ENCODE peak calls at places on chromosome 10, in five cellular contexts. M is K562, Q is GM12891, G is H1, R is HepG2. V is an unnamed sample.

GRCh38 chr10:11058965-11059364 is 41.3 kb downstream of the CELF2 start:
- DNase-seq in M (no peak), Q (no peak), G (no peak), R (no peak), V (no peak)

GRCh38 chr10:93334901-93335312 is 147.2 kb downstream of the MYOF start:
- DNase-seq in M (no peak), Q (no peak), G (no peak), R (no peak), V (no peak)

GRCh38 chr10:20593649-20594048 is 303.5 kb downstream of the NEBL start:
- DNase-seq in M (no peak), Q (no peak), G (no peak), R (no peak), V (no peak)

GRCh38 chr10:123797813-123798212 is 93.8 kb downstream of the CPXM2 start:
- DNase-seq in M (no peak), Q (no peak), G (peak; percentile 45), R (no peak), V (no peak)

GRCh38 chr10:104254493-104255243 is at the start of gene GSTO1:
- DNase-seq in M (peak; percentile 77), Q (peak; percentile 61), G (peak; percentile 67), R (peak; percentile 35), V (peak; percentile 64)

GRCh38 chr10:114751856-114752255 is 69.7 kb upstream of the FHIP2A start:
- DNase-seq in M (no peak), Q (no peak), G (no peak), R (no peak), V (no peak)

GRCh38 chr10:119658274-119658673 is 7.1 kb downstream of the BAG3 start:
- DNase-seq in M (peak; percentile 73), Q (no peak), G (no peak), R (peak; percentile 63), V (no peak)

GRCh38 chr10:124733566-124734245 is 10.5 kb downstream of the FAM53B start:
- DNase-seq in M (no peak), Q (no peak), G (peak; percentile 26), R (no peak), V (no peak)

GRCh38 chr10:132270256-132270655 is 37.5 kb downstream of the STK32C start:
- DNase-seq in M (no peak), Q (no peak), G (no peak), R (no peak), V (no peak)

GRCh38 chr10:14035506-14035905 is 295.2 kb downstream of the FRMD4A start:
- DNase-seq in M (no peak), Q (no peak), G (no peak), R (no peak), V (no peak)

GRCh38 chr10:125265579-125265955 is 105.2 kb upstream of the CTBP2 start:
- DNase-seq in M (no peak), Q (no peak), G (no peak), R (no peak), V (no peak)

GRCh38 chr10:103584216-103585010 is 90.9 kb downstream of the NEURL1 start:
- DNase-seq in M (no peak), Q (peak; percentile 84), G (no peak), R (no peak), V (no peak)

GRCh38 chr10:29804025-29804852 is 169.5 kb upstream of the SVIL start:
- DNase-seq in M (no peak), Q (no peak), G (no peak), R (peak; percentile 48), V (no peak)

GRCh38 chr10:24929056-24929544 is 23.3 kb downstream of the PRTFDC1 start:
- DNase-seq in M (no peak), Q (no peak), G (no peak), R (no peak), V (no peak)

GRCh38 chr10:131854579-131855335 is 46.1 kb upstream of the PPP2R2D start:
- DNase-seq in M (peak; percentile 24), Q (no peak), G (no peak), R (no peak), V (no peak)

GRCh38 chr10:120253131-120253530 is 203.9 kb upstream of the PLPP4 start:
- DNase-seq in M (no peak), Q (no peak), G (no peak), R (no peak), V (no peak)

GRCh38 chr10:101305241-101306230 is 48.4 kb upstream of the BTRC start:
- DNase-seq in M (no peak), Q (no peak), G (no peak), R (no peak), V (no peak)

GRCh38 chr10:12372846-12373245 is 23.5 kb downstream of the CAMK1D start:
- DNase-seq in M (no peak), Q (no peak), G (no peak), R (no peak), V (no peak)

GRCh38 chr10:103021897-103022286 is 103.8 kb downstream of the CNNM2 start:
- DNase-seq in M (peak; percentile 22), Q (no peak), G (no peak), R (peak; percentile 29), V (no peak)

GRCh38 chr10:132095403-132096113 is 29.8 kb downstream of the JAKMIP3 start:
- DNase-seq in M (no peak), Q (no peak), G (no peak), R (no peak), V (no peak)

GRCh38 chr10:101292194-101293006 is 61.6 kb upstream of the BTRC start:
- DNase-seq in M (no peak), Q (no peak), G (peak; percentile 65), R (no peak), V (no peak)

GRCh38 chr10:104766341-104766740 is 125.3 kb downstream of the SORCS3 start:
- DNase-seq in M (no peak), Q (no peak), G (no peak), R (no peak), V (no peak)

GRCh38 chr10:24114561-24114960 is 94.4 kb upstream of the KIAA1217 start:
- DNase-seq in M (no peak), Q (no peak), G (no peak), R (no peak), V (no peak)

GRCh38 chr10:59857049-59857448 is 49.3 kb downstream of the CCDC6 start:
- DNase-seq in M (no peak), Q (no peak), G (no peak), R (no peak), V (no peak)

GRCh38 chr10:66167816-66168215 is 758.0 kb upstream of the LRRTM3 start:
- DNase-seq in M (no peak), Q (no peak), G (no peak), R (no peak), V (no peak)

DNA sequence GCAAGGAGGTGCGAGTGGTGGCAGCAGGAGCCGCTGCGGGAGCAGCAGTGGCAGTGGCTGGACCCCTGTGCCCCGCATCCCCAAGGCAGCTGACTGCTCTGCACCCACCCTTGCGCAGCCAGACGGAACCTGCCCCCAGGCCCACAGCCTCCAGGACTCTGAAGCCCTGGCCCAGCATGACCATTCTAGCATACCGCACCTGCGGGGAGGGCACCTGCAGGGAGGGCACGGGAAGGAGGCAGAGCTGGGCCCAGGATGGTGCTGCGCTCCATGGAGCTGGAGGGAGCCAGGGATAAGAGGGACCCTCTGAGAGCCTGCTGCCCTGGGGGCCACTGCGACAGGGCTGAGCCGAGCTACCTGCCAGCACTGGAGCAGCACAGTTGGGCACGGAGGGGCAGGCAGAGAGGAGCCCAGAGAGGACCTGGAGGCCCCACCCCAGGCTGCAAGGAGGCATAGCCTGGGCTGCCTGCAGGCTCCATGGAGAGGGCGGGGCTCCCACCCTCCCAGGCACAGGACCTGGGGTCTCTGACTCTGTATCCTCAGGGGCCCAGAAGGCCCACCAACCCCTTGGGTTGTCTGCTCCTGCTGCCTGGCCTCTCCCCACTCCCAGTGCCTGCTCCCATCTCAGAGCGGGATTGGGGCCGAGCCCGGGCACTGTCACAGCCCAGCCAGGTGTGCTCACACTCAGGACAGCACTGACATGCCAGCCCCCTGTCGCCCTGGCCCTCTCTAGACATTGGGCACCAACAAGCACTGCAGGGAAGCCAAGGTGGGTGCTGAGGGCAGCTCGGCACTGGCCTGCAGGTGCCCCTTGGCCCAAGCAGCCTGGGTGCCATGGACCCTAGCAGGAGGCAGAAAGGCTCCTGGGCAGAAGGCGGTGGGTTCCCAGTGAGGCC is 87.6 kb downstream of the HTR7 start:
- DNase-seq in M (no peak), Q (no peak), G (peak; percentile 59), R (no peak), V (no peak)
- TF ChIP-seq TAF1 in M (no peak), Q (no peak), G (no peak), R (no peak), V (no peak)

DNA sequence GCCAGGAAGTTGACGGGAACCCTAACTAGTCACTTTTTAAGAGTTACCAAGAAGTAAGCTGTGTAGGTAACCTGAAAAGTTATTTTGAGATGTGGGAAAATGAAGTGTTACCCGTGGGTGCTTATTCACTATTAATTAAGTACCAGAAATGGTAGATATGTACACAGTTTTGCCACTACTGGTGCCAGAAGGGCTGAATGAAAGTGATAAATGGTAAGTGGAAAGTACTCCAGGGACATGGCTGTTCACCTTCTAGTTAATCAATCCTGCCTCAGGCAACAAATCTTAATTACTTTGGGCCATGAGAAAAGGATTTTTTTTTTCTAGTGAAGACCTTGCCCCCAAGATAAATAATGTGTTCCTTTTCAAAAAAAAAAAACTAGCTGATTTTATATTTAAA is 15.8 kb downstream of the NET1 start:
- DNase-seq in M (no peak), Q (no peak), G (no peak), R (no peak), V (no peak)
- TF ChIP-seq POLR2A in M (no peak), Q (no peak), G (no peak), R (no peak), V (no peak)

GRCh38 chr10:18238875-18239485 is 98.8 kb downstream of the CACNB2 start:
- DNase-seq in M (peak; percentile 43), Q (no peak), G (no peak), R (peak; percentile 10), V (peak; percentile 11)
- TF ChIP-seq TAF1 in M (no peak), Q (no peak), G (no peak), R (no peak), V (no peak)

GRCh38 chr10:45418859-45419672 is 45.0 kb downstream of the ALOX5 start:
- DNase-seq in M (no peak), Q (peak; percentile 79), G (peak; percentile 78), R (peak; percentile 16), V (peak; percentile 77)
- TF ChIP-seq POLR2A in M (no peak), Q (peak; percentile 89), G (peak; percentile 82), R (no peak), V (peak; percentile 94)

GRCh38 chr10:26468691-26469090 is 30.6 kb downstream of the APBB1IP start:
- DNase-seq in M (no peak), Q (no peak), G (no peak), R (no peak), V (no peak)
- TF ChIP-seq TAF1 in M (no peak), Q (no peak), G (no peak), R (no peak), V (no peak)

GRCh38 chr10:97399843-97400545 is 1.1 kb downstream of the RRP12 start:
- DNase-seq in M (peak; percentile 54), Q (no peak), G (no peak), R (peak; percentile 56), V (no peak)
- TF ChIP-seq POLR2A in M (no peak), Q (no peak), G (no peak), R (peak; percentile 50), V (no peak)

DNA sequence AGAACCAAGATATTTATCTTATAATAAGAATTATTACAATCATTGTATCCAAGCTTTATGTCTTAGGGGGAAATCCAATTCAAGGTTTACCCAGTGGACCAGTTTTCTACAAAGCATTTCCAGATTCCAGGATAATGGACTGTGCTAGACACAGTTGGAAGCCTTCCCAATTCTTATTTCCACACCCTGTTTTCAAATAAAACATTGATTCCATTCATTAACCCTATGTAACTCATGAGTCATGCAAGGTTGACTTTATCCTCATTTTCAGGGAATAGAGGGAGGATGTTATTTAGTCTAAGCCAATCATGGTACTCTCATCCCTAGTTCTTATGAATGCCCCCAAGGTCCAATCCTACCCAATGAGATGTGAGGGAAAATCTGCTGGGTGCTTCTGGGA is 145.7 kb downstream of the RNLS start:
- DNase-seq in M (no peak), Q (no peak), G (no peak), R (no peak), V (no peak)
- TF ChIP-seq TAF1 in M (no peak), Q (no peak), G (no peak), R (no peak), V (no peak)

V was measured in GM12892.